ENCODE peak calls at places on chromosomes 12 and 14, in seven cellular contexts. K, M, Z, J, V, F and L are unnamed samples.

GRCh38 chr12:8594072-8594471 is 18.6 kb downstream of the AICDA start:
- DNase-seq in M (no peak), K (no peak), Z (no peak), F (no peak), J (no peak), V (no peak), L (no peak)

GRCh38 chr12:9115731-9116689 is at the start of gene A2M:
- DNase-seq in M (no peak), V (no peak), F (no peak), K (no peak), J (no peak), Z (no peak), L (no peak)

GRCh38 chr14:59362533-59362932 is 102.6 kb downstream of the GPR135 start:
- DNase-seq in F (no peak), J (no peak), Z (no peak), M (no peak), V (no peak), K (no peak), L (no peak)

GRCh38 chr12:89954259-89954658 is 245.6 kb upstream of the ATP2B1 start:
- DNase-seq in F (no peak), J (no peak), V (no peak), M (no peak), K (no peak), Z (no peak), L (no peak)

GRCh38 chr14:64293976-64294671 is at the start of gene ESR2:
- DNase-seq in V (no peak), J (peak), K (peak), M (peak), Z (peak), F (no peak), L (no peak)

GRCh38 chr12:52630609-52631200 is 12.3 kb upstream of the KRT73 start:
- DNase-seq in M (no peak), K (no peak), J (no peak), V (no peak), F (no peak), Z (no peak), L (no peak)

GRCh38 chr14:22918519-22918808 is 485 bp downstream of the RBM23 start:
- DNase-seq in K (peak), Z (peak), M (no peak), J (no peak), V (no peak), F (no peak), L (no peak)

GRCh38 chr14:78091361-78091760 is 78.8 kb upstream of the NRXN3 start:
- DNase-seq in F (no peak), K (no peak), M (no peak), V (no peak), Z (no peak), J (no peak), L (no peak)

GRCh38 chr14:73427516-73428264 is 30.7 kb downstream of the NUMB start:
- DNase-seq in Z (no peak), M (no peak), V (no peak), J (no peak), K (no peak), F (no peak), L (no peak)

GRCh38 chr12:109625131-109625559 is 51.6 kb downstream of the MVK start:
- DNase-seq in J (no peak), K (no peak), F (no peak), Z (no peak), M (no peak), V (no peak), L (peak)

GRCh38 chr12:80925237-80925636 is 12.5 kb downstream of the LIN7A start:
- DNase-seq in J (no peak), F (no peak), K (no peak), M (no peak), V (no peak), Z (no peak), L (no peak)

GRCh38 chr14:63770187-63770807 is 42.4 kb upstream of the SGPP1 start:
- DNase-seq in J (no peak), M (no peak), V (peak), K (no peak), Z (no peak), F (no peak), L (peak)

GRCh38 chr14:106631886-106632285 is 1105.5 kb downstream of the TMEM121 start:
- DNase-seq in K (no peak), V (no peak), F (no peak), Z (no peak), M (no peak), J (no peak), L (no peak)

GRCh38 chr12:104475269-104475668 is 18.5 kb downstream of the CHST11 start:
- DNase-seq in V (no peak), F (no peak), M (no peak), Z (no peak), J (no peak), K (no peak), L (no peak)

GRCh38 chr12:65171870-65172269 is 2.5 kb downstream of the LEMD3 start:
- DNase-seq in K (no peak), Z (no peak), V (peak), M (no peak), J (no peak), F (no peak), L (no peak)

GRCh38 chr12:47207829-47208248 is 128.1 kb upstream of the AMIGO2 start:
- DNase-seq in Z (no peak), M (no peak), J (no peak), F (no peak), K (no peak), V (no peak), L (no peak)

GRCh38 chr14:77199590-77199989 is 18.0 kb downstream of the TMEM63C start:
- DNase-seq in M (no peak), F (no peak), K (no peak), V (no peak), Z (no peak), J (no peak), L (no peak)

GRCh38 chr14:99116741-99117295 is 155.2 kb downstream of the BCL11B start:
- DNase-seq in M (no peak), V (no peak), K (no peak), F (no peak), J (no peak), Z (no peak), L (no peak)

GRCh38 chr14:103013028-103013427 is 44.3 kb downstream of the CDC42BPB start:
- DNase-seq in Z (no peak), F (no peak), V (no peak), J (no peak), M (no peak), K (no peak), L (no peak)

GRCh38 chr12:92080390-92081285 is 65.0 kb downstream of the BTG1 start:
- DNase-seq in M (no peak), F (no peak), Z (no peak), J (no peak), K (peak), V (no peak), L (no peak)

GRCh38 chr12:91870872-91871707 is 274.6 kb downstream of the BTG1 start:
- DNase-seq in Z (no peak), V (peak), F (no peak), K (peak), J (no peak), M (no peak), L (no peak)

GRCh38 chr12:1732914-1733313 is 42.0 kb downstream of the ADIPOR2 start:
- DNase-seq in K (no peak), Z (no peak), V (no peak), F (no peak), J (no peak), M (no peak), L (no peak)

GRCh38 chr12:78951746-78952532 is 87.4 kb downstream of the SYT1 start:
- DNase-seq in J (no peak), M (no peak), V (no peak), K (no peak), F (no peak), Z (no peak), L (peak)

GRCh38 chr14:95156765-95157194 is 549 bp downstream of the DICER1 start:
- DNase-seq in M (peak), F (peak), J (peak), Z (peak), V (no peak), K (peak), L (peak)

GRCh38 chr14:103402700-103403099 is 17.5 kb downstream of the MARK3 start:
- DNase-seq in Z (no peak), F (no peak), M (no peak), K (peak), J (no peak), V (no peak), L (no peak)

GRCh38 chr14:74946659-74947281 is 8.6 kb downstream of the PGF start:
- DNase-seq in F (no peak), Z (no peak), J (no peak), M (no peak), K (no peak), V (no peak), L (no peak)

GRCh38 chr14:55851301-55851700 is 266.9 kb upstream of the PELI2 start:
- DNase-seq in J (no peak), F (no peak), K (no peak), Z (no peak), M (no peak), V (no peak), L (peak)

GRCh38 chr14:50371546-50371945 is 25.1 kb downstream of the CDKL1 start:
- DNase-seq in J (no peak), Z (no peak), V (no peak), F (no peak), M (no peak), K (no peak), L (no peak)

GRCh38 chr12:3084742-3085141 is 7.6 kb downstream of the TSPAN9 start:
- DNase-seq in K (no peak), J (no peak), M (no peak), F (no peak), V (no peak), Z (no peak), L (no peak)

GRCh38 chr14:31096255-31096654 is 70.1 kb upstream of the STRN3 start:
- DNase-seq in F (no peak), Z (no peak), K (no peak), V (no peak), J (no peak), M (no peak), L (no peak)

GRCh38 chr12:123478762-123479161 is 20.8 kb downstream of the SNRNP35 start:
- DNase-seq in J (no peak), Z (no peak), V (no peak), K (no peak), M (no peak), F (no peak), L (no peak)

GRCh38 chr12:49334226-49334625 is 2.8 kb downstream of the C1QL4 start:
- DNase-seq in F (no peak), Z (no peak), J (no peak), V (no peak), M (no peak), K (no peak), L (no peak)

GRCh38 chr12:46187023-46187422 is 81.8 kb downstream of the SLC38A1 start:
- DNase-seq in Z (no peak), K (no peak), J (no peak), F (no peak), M (no peak), V (no peak), L (no peak)

GRCh38 chr14:57889245-57889644 is 23.4 kb upstream of the SLC35F4 start:
- DNase-seq in F (no peak), Z (no peak), V (no peak), K (no peak), J (no peak), M (no peak), L (peak)

GRCh38 chr12:68340404-68341270 is 8.5 kb upstream of the MDM1 start:
- DNase-seq in Z (no peak), J (no peak), V (no peak), F (no peak), M (no peak), K (no peak), L (no peak)